ENCODE peak calls at places on chromosomes 7 and 10, in four cellular contexts. L, X, P and U are unnamed samples.

GRCh38 chr10:3702569-3702968 is 82.4 kb downstream of the KLF6 start:
- DNase-seq in L (peak; percentile 24), X (no peak), P (no peak), U (no peak)

GRCh38 chr10:62815373-62816111 is 624 bp downstream of the EGR2 start:
- DNase-seq in L (peak; percentile 45), X (no peak), P (no peak), U (no peak)

GRCh38 chr7:13982940-13983677 is 6.4 kb downstream of the ETV1 start:
- DNase-seq in L (no peak), X (no peak), P (peak; percentile 39), U (peak; percentile 8)

GRCh38 chr10:75201793-75202307 is 8.7 kb upstream of the VDAC2 start:
- DNase-seq in L (peak; percentile 22), X (no peak), P (no peak), U (peak; percentile 40)

GRCh38 chr7:25726682-25727357 is 425.2 kb upstream of the NFE2L3 start:
- DNase-seq in L (no peak), X (no peak), P (no peak), U (no peak)

GRCh38 chr10:102274062-102274461 is 28.7 kb downstream of the GBF1 start:
- DNase-seq in L (no peak), X (no peak), P (no peak), U (no peak)

GRCh38 chr10:90674461-90674860 is 183.4 kb downstream of the HTR7 start:
- DNase-seq in L (no peak), X (no peak), P (no peak), U (peak; percentile 54)

GRCh38 chr10:93198401-93199175 is 124.9 kb downstream of the CYP26A1 start:
- DNase-seq in L (no peak), X (no peak), P (peak; percentile 42), U (peak; percentile 68)

GRCh38 chr7:128347573-128348147 is 4.0 kb upstream of the RBM28 start:
- DNase-seq in L (peak; percentile 69), X (no peak), P (peak; percentile 67), U (peak; percentile 79)

GRCh38 chr7:74709880-74710671 is 52.6 kb downstream of the GTF2I start:
- DNase-seq in L (peak; percentile 23), X (no peak), P (no peak), U (no peak)

GRCh38 chr7:79790863-79791262 is 337.4 kb upstream of the MAGI2 start:
- DNase-seq in L (no peak), X (no peak), P (no peak), U (no peak)

GRCh38 chr7:22665816-22666375 is 61.1 kb upstream of the IL6 start:
- DNase-seq in L (no peak), X (no peak), P (no peak), U (no peak)

GRCh38 chr10:126459878-126460481 is 71.7 kb upstream of the ADAM12 start:
- DNase-seq in L (no peak), X (no peak), P (peak; percentile 86), U (peak; percentile 98)

GRCh38 chr10:5545778-5546710 is 21.3 kb downstream of the CALML3 start:
- DNase-seq in L (no peak), X (peak; percentile 42), P (peak; percentile 79), U (peak; percentile 65)

GRCh38 chr7:67588631-67589030 is 592.0 kb downstream of the TYW1 start:
- DNase-seq in L (no peak), X (no peak), P (no peak), U (no peak)

GRCh38 chr10:114565066-114565465 is 93.0 kb downstream of the ABLIM1 start:
- DNase-seq in L (no peak), X (no peak), P (no peak), U (peak; percentile 20)

GRCh38 chr10:26331376-26331775 is 106.8 kb upstream of the APBB1IP start:
- DNase-seq in L (no peak), X (no peak), P (no peak), U (no peak)

GRCh38 chr10:30553625-30554442 is 75.7 kb downstream of the LYZL2 start:
- DNase-seq in L (no peak), X (peak; percentile 75), P (peak; percentile 72), U (peak; percentile 72)

GRCh38 chr7:31688347-31688746 is 1.3 kb downstream of the PPP1R17 start:
- DNase-seq in L (no peak), X (no peak), P (no peak), U (no peak)

GRCh38 chr7:2024227-2024918 is 208.4 kb downstream of the MAD1L1 start:
- DNase-seq in L (no peak), X (no peak), P (no peak), U (peak; percentile 19)

GRCh38 chr10:96470108-96470743 is 43.5 kb downstream of the TLL2 start:
- DNase-seq in L (peak; percentile 62), X (peak; percentile 20), P (peak; percentile 35), U (peak; percentile 15)

GRCh38 chr7:29017666-29018065 is 59.5 kb upstream of the TRIL start:
- DNase-seq in L (no peak), X (no peak), P (peak; percentile 50), U (no peak)

GRCh38 chr7:27576360-27576944 is 86.2 kb downstream of the HIBADH start:
- DNase-seq in L (peak; percentile 56), X (no peak), P (peak; percentile 67), U (peak; percentile 34)

GRCh38 chr7:111796671-111797070 is 234.4 kb upstream of the IMMP2L start:
- DNase-seq in L (peak; percentile 8), X (no peak), P (peak; percentile 27), U (no peak)

GRCh38 chr7:94247970-94248369 is 146.7 kb upstream of the COL1A2 start:
- DNase-seq in L (no peak), X (no peak), P (no peak), U (no peak)

GRCh38 chr7:1520574-1521234 is 9.8 kb upstream of the MAFK start:
- DNase-seq in L (peak; percentile 80), X (no peak), P (peak; percentile 91), U (peak; percentile 72)

GRCh38 chr10:32155075-32155516 is 98.9 kb upstream of the KIF5B start:
- DNase-seq in L (no peak), X (no peak), P (peak; percentile 88), U (peak; percentile 15)

GRCh38 chr7:32379486-32380115 is 110.6 kb downstream of the LSM5 start:
- DNase-seq in L (no peak), X (peak; percentile 11), P (no peak), U (no peak)

GRCh38 chr10:46218921-46219320 is 67.9 kb upstream of the ANTXRL start:
- DNase-seq in L (no peak), X (no peak), P (no peak), U (no peak)

GRCh38 chr10:69092959-69093850 is 5.3 kb downstream of the SRGN start:
- DNase-seq in L (peak; percentile 91), X (peak; percentile 77), P (peak; percentile 92), U (peak; percentile 68)

GRCh38 chr10:119652361-119652760 is 1.2 kb downstream of the BAG3 start:
- DNase-seq in L (peak; percentile 30), X (no peak), P (peak; percentile 73), U (peak; percentile 53)

GRCh38 chr7:69108041-69108440 is 490.2 kb upstream of the AUTS2 start:
- DNase-seq in L (no peak), X (no peak), P (no peak), U (no peak)

GRCh38 chr10:61896854-61897661 is 4.4 kb upstream of the ARID5B start:
- DNase-seq in L (peak; percentile 83), X (peak; percentile 48), P (peak; percentile 85), U (peak; percentile 63)

GRCh38 chr7:18995811-18996400 is 121.5 kb downstream of the TWIST1 start:
- DNase-seq in L (no peak), X (no peak), P (no peak), U (no peak)

DNA sequence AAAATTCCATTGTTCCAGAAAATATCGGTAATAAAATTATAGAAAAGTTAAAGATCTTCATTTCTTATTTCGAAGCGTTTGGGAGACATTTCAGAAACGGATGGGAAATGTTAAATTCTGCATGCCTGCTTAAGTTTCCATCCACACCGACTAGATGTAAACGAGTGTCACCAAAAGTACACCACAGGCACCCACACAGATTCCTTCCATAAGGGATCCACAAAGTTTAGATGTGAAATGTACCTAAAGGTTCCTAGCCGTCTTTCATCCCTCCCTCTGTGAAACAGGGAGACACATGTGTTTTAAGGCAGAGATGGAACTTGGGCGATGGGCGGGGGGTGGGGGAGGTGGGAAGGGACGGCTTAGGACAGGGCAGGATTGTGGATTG is 621 bp upstream of the CAV1 start:
- DNase-seq in L (no peak), X (no peak), P (no peak), U (no peak)
- H3K4me3 ChIP-seq in L (peak overlapping the region; percentile 60), X (peak overlapping the region; percentile 92), P (peak overlapping the region; percentile 78), U (peak overlapping the region; percentile 94)

DNA sequence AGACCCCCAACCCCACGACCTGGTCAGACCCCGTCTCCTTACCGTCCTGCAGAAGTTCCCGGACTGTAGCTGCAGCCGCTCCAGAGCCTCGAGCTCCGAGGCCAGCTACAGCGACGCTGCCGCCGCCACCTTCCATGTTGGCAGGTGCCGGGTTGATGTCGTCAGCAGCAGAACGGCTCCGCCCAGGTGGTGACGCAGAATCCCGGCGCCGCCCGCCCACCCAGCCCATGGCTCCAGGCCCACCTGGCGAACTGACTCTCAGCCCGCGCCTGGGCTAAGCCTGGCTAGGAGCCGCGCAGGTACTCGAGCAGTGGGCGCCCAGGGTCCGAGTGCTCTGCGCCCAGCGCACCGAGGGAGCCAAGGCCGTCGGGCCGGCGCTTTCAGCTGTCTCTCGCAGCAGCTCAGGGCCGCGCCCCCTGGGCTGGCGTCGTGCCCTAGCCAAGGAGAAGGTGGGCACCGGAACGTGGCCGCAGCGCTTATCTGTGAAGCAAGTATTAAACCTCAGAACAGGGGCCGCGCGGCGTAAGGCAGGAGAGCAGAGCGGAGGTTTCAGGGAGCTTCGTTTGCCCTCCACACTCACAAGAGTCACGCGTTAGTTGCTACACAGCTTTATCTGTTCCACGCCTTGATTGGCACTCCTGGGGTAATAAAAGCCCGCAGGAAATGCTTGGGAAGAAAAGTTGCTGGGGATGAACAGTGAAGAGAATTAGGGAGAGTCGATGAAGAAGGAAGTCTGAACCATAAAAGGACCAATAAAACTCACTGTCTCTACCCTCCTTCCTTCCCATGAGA is at the start of the genes COG5 and DUS4L:
- DNase-seq in L (peak; percentile 88), X (peak; percentile 82), P (peak; percentile 80), U (peak; percentile 94)
- TF ChIP-seq CTCF in L (no peak), X (no peak), P (no peak), U (no peak)

GRCh38 chr7:116159711-116160110 is 50.6 kb upstream of the TES start:
- DNase-seq in L (no peak), X (no peak), P (no peak), U (no peak)
- H3K4me3 ChIP-seq in L (no peak overlapping the region), X (no peak overlapping the region), P (no peak overlapping the region), U (no peak overlapping the region)

GRCh38 chr7:153948055-153948454 is 104.1 kb upstream of the DPP6 start:
- DNase-seq in L (no peak), X (no peak), P (no peak), U (no peak)
- TF ChIP-seq CTCF in L (no peak), X (no peak), P (no peak), U (no peak)

GRCh38 chr7:64562621-64563275 is at the start of gene ZNF680:
- DNase-seq in L (peak; percentile 95), X (peak; percentile 97), P (peak; percentile 95), U (peak; percentile 88)
- H3K4me3 ChIP-seq in L (peak within 1 kb of the TSS; percentile 75), X (peak within 1 kb of the TSS; percentile 51), P (peak within 1 kb of the TSS; percentile 98), U (peak within 1 kb of the TSS; percentile 98)

DNA sequence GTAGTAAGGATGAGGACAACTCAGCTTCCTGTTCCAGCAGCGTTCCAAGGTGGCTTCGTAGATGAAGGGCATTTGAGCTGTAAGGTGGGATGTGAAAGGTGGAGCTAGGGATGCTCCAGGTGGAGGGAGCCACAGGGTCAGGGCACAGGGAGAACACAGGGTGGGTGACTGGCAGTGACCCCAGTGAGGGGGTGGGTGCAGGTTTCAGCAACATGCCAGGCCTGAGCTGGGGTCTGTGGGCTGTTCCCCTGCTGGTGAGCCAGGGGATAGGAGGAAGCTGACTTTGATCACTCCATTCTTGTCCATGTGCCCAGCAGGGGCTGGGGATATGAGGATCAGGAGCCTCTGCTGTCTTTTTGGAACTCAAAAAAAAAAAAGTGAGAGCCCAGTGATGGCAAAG is 33.2 kb downstream of the CDH23 start:
- DNase-seq in L (no peak), X (no peak), P (no peak), U (no peak)
- TF ChIP-seq CTCF in L (peak; percentile 43), X (no peak), P (no peak), U (no peak)

GRCh38 chr10:133009218-133009954 is 67.0 kb upstream of the CFAP46 start:
- DNase-seq in L (peak; percentile 67), X (peak; percentile 63), P (no peak), U (no peak)
- H3K4me3 ChIP-seq in L (no peak overlapping the region), X (no peak overlapping the region), P (no peak overlapping the region), U (no peak overlapping the region)